ENCODE peak calls at places on chromosome 3, in six cellular contexts. O, Q, C, G, W and S are unnamed samples.

GRCh38 chr3:134798681-134799311 is 3.7 kb downstream of the EPHB1 start:
- DNase-seq in O (no peak), Q (no peak), C (peak; percentile 28), G (no peak), W (peak; percentile 69), S (no peak)

GRCh38 chr3:197256836-197257444 is 41.5 kb downstream of the DLG1 start:
- DNase-seq in O (peak; percentile 41), Q (peak; percentile 53), C (no peak), G (no peak), W (no peak), S (no peak)

GRCh38 chr3:133527306-133527705 is 46.2 kb upstream of the CDV3 start:
- DNase-seq in O (no peak), Q (no peak), C (no peak), G (no peak), W (no peak), S (no peak)

GRCh38 chr3:160695906-160696305 is 18.9 kb downstream of the ARL14 start:
- DNase-seq in O (no peak), Q (no peak), C (no peak), G (no peak), W (no peak), S (no peak)

GRCh38 chr3:41961750-41962679 is at the start of gene ULK4:
- DNase-seq in O (peak; percentile 98), Q (peak; percentile 99), C (peak; percentile 90), G (peak; percentile 72), W (peak; percentile 97), S (peak; percentile 67)

GRCh38 chr3:114119776-114120175 is 59.1 kb downstream of the DRD3 start:
- DNase-seq in O (no peak), Q (no peak), C (no peak), G (no peak), W (no peak), S (no peak)

GRCh38 chr3:141412087-141412935 is 44.0 kb downstream of the ZBTB38 start:
- DNase-seq in O (peak; percentile 49), Q (peak; percentile 33), C (no peak), G (no peak), W (no peak), S (no peak)

GRCh38 chr3:110650752-110651151 is 420.9 kb upstream of the NECTIN3 start:
- DNase-seq in O (no peak), Q (no peak), C (no peak), G (no peak), W (no peak), S (no peak)

GRCh38 chr3:159075302-159075701 is 273.4 kb downstream of the MFSD1 start:
- DNase-seq in O (no peak), Q (no peak), C (no peak), G (no peak), W (no peak), S (no peak)

GRCh38 chr3:40877651-40878463 is 321.4 kb upstream of the CTNNB1 start:
- DNase-seq in O (peak; percentile 12), Q (no peak), C (no peak), G (no peak), W (no peak), S (no peak)

GRCh38 chr3:140225996-140226395 is 291.0 kb downstream of the CLSTN2 start:
- DNase-seq in O (no peak), Q (no peak), C (no peak), G (no peak), W (no peak), S (no peak)

GRCh38 chr3:194468086-194468485 is 18.7 kb downstream of the ATP13A3 start:
- DNase-seq in O (no peak), Q (no peak), C (no peak), G (no peak), W (no peak), S (no peak)

GRCh38 chr3:38984731-38985130 is 67.0 kb downstream of the SCN11A start:
- DNase-seq in O (no peak), Q (no peak), C (no peak), G (no peak), W (no peak), S (no peak)

GRCh38 chr3:8421267-8421666 is 80.4 kb upstream of the LMCD1 start:
- DNase-seq in O (no peak), Q (no peak), C (no peak), G (no peak), W (no peak), S (no peak)

GRCh38 chr3:114714957-114715356 is 421.1 kb downstream of the TIGIT start:
- DNase-seq in O (no peak), Q (no peak), C (no peak), G (no peak), W (no peak), S (no peak)

GRCh38 chr3:191382661-191383060 is 52.3 kb upstream of the UTS2B start:
- DNase-seq in O (no peak), Q (no peak), C (no peak), G (no peak), W (no peak), S (no peak)

GRCh38 chr3:121430816-121431215 is 115.0 kb downstream of the POLQ start:
- DNase-seq in O (no peak), Q (no peak), C (no peak), G (no peak), W (no peak), S (no peak)

GRCh38 chr3:196641278-196642058 is 2.0 kb downstream of the NRROS start:
- DNase-seq in O (no peak), Q (no peak), C (no peak), G (no peak), W (no peak), S (no peak)

GRCh38 chr3:71710906-71711494 is 14.2 kb downstream of the EIF4E3 start:
- DNase-seq in O (peak; percentile 29), Q (peak; percentile 43), C (no peak), G (peak; percentile 17), W (peak; percentile 21), S (no peak)

GRCh38 chr3:79066481-79066880 is 701.3 kb downstream of the ROBO1 start:
- DNase-seq in O (no peak), Q (no peak), C (no peak), G (no peak), W (no peak), S (no peak)

GRCh38 chr3:165507060-165507459 is 310.9 kb upstream of the SLITRK3 start:
- DNase-seq in O (no peak), Q (no peak), C (no peak), G (no peak), W (no peak), S (no peak)

GRCh38 chr3:165505657-165506056 is 309.5 kb upstream of the SLITRK3 start:
- DNase-seq in O (no peak), Q (no peak), C (no peak), G (no peak), W (no peak), S (no peak)

GRCh38 chr3:165504554-165504953 is 308.4 kb upstream of the SLITRK3 start:
- DNase-seq in O (no peak), Q (no peak), C (no peak), G (no peak), W (no peak), S (no peak)

GRCh38 chr3:165503346-165503745 is 307.2 kb upstream of the SLITRK3 start:
- DNase-seq in O (no peak), Q (no peak), C (no peak), G (no peak), W (no peak), S (no peak)

DNA sequence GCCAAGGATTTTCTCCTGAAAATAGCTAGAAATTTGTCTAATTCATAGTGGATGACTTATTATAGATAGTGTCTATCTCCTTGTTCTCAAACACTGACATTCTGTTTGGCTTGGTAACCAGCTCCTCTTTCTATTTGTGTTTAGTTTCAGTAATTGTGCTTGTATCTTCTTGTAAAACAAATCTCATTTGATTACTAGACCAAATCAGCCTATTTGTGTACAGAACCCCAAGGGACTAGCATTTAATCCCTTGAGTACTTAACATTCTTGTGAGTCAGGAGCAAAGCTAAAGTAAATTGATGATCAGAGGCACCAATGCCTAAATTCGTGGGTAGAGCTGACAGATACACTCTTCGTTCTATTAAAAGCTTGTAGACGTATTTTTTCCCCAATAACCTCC is 306.5 kb upstream of the SLITRK3 start:
- DNase-seq in O (no peak), Q (no peak), C (no peak), G (no peak), W (no peak), S (no peak)
- TF ChIP-seq POLR2A in O (no peak), Q (no peak), C (no peak), G (no peak), W (no peak), S (no peak)

DNA sequence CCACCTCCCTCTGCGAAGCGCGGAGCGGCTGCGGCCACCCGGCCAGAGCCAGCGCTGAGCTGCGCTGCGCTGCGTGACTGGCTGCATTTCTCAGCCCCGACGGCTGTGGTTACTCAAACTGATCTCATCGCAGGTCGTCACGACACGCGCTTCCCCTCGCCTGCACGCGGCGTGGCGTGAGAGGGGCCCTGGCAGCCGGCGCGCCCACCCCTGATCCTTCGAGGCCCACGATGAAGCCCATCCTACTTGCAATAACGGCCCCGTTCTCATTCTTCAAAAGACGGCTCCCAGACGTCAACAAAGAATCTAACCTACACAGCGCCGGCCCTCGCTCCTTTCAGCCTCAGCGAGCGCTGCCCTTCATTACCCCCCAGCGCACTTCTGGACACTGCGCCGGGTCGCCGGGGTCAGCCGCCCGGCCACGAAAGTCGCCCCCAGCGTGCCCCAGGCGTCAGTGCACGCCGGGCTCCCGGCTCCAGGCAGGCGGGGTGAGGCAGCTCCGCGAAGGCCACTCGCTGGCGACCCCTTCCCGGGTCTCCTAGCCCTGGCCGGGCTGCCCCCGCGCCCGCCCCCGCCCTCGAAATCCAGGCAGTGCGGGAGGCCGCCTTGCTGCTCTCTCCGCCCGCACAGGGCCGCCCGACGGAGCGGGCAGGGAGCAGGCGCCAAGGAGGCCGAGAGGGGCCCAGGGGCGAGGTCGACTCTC is 9.9 kb upstream of the LEKR1 start:
- DNase-seq in O (no peak), Q (no peak), C (no peak), G (peak; percentile 33), W (no peak), S (no peak)
- TF ChIP-seq POLR2AphosphoS5 in O (no peak), Q (no peak), C (no peak), G (peak; percentile 59), W (peak; percentile 19), S (no peak)

DNA sequence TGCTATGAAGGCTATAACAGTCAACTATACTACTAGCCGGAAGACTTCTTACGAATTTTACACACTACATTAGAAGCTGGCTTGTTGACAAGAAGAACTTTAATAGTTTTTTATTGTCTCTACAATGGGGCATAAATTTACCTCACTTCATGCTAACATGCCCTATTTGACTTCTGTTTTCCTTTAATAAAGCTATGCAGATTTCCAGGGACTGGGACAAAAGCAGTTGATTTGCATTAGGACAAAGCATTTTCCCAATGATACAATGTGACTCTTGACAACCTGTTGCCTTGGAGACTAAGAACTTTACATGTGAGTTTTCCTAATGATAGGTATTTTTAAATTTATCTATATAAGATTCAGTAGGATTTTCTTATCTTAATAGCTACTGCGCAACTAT is 318.6 kb upstream of the NAALADL2 start:
- DNase-seq in O (no peak), Q (no peak), C (no peak), G (no peak), W (no peak), S (no peak)
- TF ChIP-seq TAF1 in O (no peak), Q (no peak), C (no peak), G (no peak), W (no peak), S (no peak)

DNA sequence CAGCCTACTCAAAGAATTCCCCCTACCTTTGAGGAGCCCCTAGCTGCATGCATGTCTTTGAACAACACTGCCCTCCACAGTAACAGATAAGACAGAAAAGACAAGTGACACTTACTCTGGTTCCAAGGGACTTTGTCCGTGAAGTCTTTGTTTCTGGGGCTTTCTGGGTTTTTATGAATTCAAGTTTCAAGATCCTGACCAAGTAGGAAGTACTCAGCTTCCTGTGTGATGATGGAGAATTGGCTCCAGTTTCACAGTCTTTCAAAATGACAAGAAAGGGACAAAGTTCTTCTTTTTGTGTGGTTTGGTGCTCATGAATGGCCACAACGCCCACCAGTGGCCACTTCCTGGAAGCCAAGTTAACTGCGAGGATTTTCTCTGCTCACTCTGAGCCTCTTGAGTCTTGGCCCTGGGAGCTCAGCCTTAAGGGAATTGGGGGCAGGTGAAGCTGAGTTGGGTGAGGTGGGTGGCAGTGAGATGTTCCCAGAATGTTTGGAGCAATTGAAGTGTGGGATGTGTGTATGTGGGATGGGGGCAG is at the start of gene CCR1:
- DNase-seq in O (peak; percentile 37), Q (peak; percentile 41), C (peak; percentile 54), G (peak; percentile 28), W (peak; percentile 92), S (peak; percentile 14)
- TF ChIP-seq POLR2A in O (no peak), Q (no peak), C (no peak), G (no peak), W (no peak), S (no peak)